ENCODE peak calls at places on chromosomes 13 and 19, in six cellular contexts. One of them, this sample, is unnamed.

GRCh38 chr13:78430166-78430791 is 173.1 kb downstream of the POU4F1 start:
- DNase-seq in colonic mucosa: no peak
- DNase-seq in T-helper 17 cell: no peak
- DNase-seq in T-helper 1 cell: no peak
- DNase-seq in brain microvascular endothelial cell: no peak
- DNase-seq in hypothalamus: no peak
- DNase-seq in this sample: no peak

GRCh38 chr19:35655600-35655999 is 7.5 kb downstream of the COX6B1 start:
- DNase-seq in colonic mucosa: no peak
- DNase-seq in T-helper 17 cell: no peak
- DNase-seq in T-helper 1 cell: no peak
- DNase-seq in brain microvascular endothelial cell: no peak
- DNase-seq in hypothalamus: no peak
- DNase-seq in this sample: no peak

GRCh38 chr13:83121904-83122303 is 760.4 kb downstream of the SLITRK1 start:
- DNase-seq in colonic mucosa: no peak
- DNase-seq in T-helper 17 cell: no peak
- DNase-seq in T-helper 1 cell: no peak
- DNase-seq in brain microvascular endothelial cell: no peak
- DNase-seq in hypothalamus: no peak
- DNase-seq in this sample: no peak

GRCh38 chr13:94765814-94766213 is 53.5 kb upstream of the SOX21 start:
- DNase-seq in colonic mucosa: no peak
- DNase-seq in T-helper 17 cell: no peak
- DNase-seq in T-helper 1 cell: no peak
- DNase-seq in brain microvascular endothelial cell: no peak
- DNase-seq in hypothalamus: no peak
- DNase-seq in this sample: no peak

GRCh38 chr13:50133277-50133953 is 118.2 kb downstream of the KCNRG start:
- DNase-seq in colonic mucosa: no peak
- DNase-seq in T-helper 17 cell: no peak
- DNase-seq in T-helper 1 cell: no peak
- DNase-seq in brain microvascular endothelial cell: no peak
- DNase-seq in hypothalamus: no peak
- DNase-seq in this sample: no peak

GRCh38 chr19:28960586-28960985 is 252.4 kb downstream of the UQCRFS1 start:
- DNase-seq in colonic mucosa: no peak
- DNase-seq in T-helper 17 cell: no peak
- DNase-seq in T-helper 1 cell: no peak
- DNase-seq in brain microvascular endothelial cell: no peak
- DNase-seq in hypothalamus: no peak
- DNase-seq in this sample: no peak

GRCh38 chr13:75271851-75272250 is 210.1 kb downstream of the TBC1D4 start:
- DNase-seq in colonic mucosa: no peak
- DNase-seq in T-helper 17 cell: no peak
- DNase-seq in T-helper 1 cell: no peak
- DNase-seq in brain microvascular endothelial cell: no peak
- DNase-seq in hypothalamus: no peak
- DNase-seq in this sample: no peak

GRCh38 chr13:99280166-99280565 is 22.0 kb upstream of the GPR18 start:
- DNase-seq in colonic mucosa: peak; percentile 51
- DNase-seq in T-helper 17 cell: no peak
- DNase-seq in T-helper 1 cell: no peak
- DNase-seq in brain microvascular endothelial cell: peak; percentile 42
- DNase-seq in hypothalamus: no peak
- DNase-seq in this sample: no peak

GRCh38 chr19:54431255-54431838 is 16.1 kb downstream of the TTYH1 start:
- DNase-seq in colonic mucosa: no peak
- DNase-seq in T-helper 17 cell: no peak
- DNase-seq in T-helper 1 cell: no peak
- DNase-seq in brain microvascular endothelial cell: peak; percentile 16
- DNase-seq in hypothalamus: peak; percentile 37
- DNase-seq in this sample: no peak

GRCh38 chr13:67554296-67554695 is 324.2 kb upstream of the PCDH9 start:
- DNase-seq in colonic mucosa: no peak
- DNase-seq in T-helper 17 cell: no peak
- DNase-seq in T-helper 1 cell: no peak
- DNase-seq in brain microvascular endothelial cell: no peak
- DNase-seq in hypothalamus: no peak
- DNase-seq in this sample: no peak

GRCh38 chr13:37047846-37048245 is 11.6 kb downstream of the SUPT20H start:
- DNase-seq in colonic mucosa: no peak
- DNase-seq in T-helper 17 cell: no peak
- DNase-seq in T-helper 1 cell: no peak
- DNase-seq in brain microvascular endothelial cell: no peak
- DNase-seq in hypothalamus: no peak
- DNase-seq in this sample: no peak

GRCh38 chr19:16368385-16369305 is 44.0 kb downstream of the KLF2 start:
- DNase-seq in colonic mucosa: no peak
- DNase-seq in T-helper 17 cell: peak; percentile 54
- DNase-seq in T-helper 1 cell: peak; percentile 74
- DNase-seq in brain microvascular endothelial cell: no peak
- DNase-seq in hypothalamus: no peak
- DNase-seq in this sample: peak; percentile 3

GRCh38 chr13:95300625-95301134 is 571 bp downstream of the ABCC4 start:
- DNase-seq in colonic mucosa: peak; percentile 61
- DNase-seq in T-helper 17 cell: peak; percentile 27
- DNase-seq in T-helper 1 cell: peak; percentile 21
- DNase-seq in brain microvascular endothelial cell: peak; percentile 20
- DNase-seq in hypothalamus: peak; percentile 32
- DNase-seq in this sample: peak; percentile 80

GRCh38 chr13:44679602-44680001 is 103.5 kb upstream of the TSC22D1 start:
- DNase-seq in colonic mucosa: no peak
- DNase-seq in T-helper 17 cell: no peak
- DNase-seq in T-helper 1 cell: no peak
- DNase-seq in brain microvascular endothelial cell: no peak
- DNase-seq in hypothalamus: no peak
- DNase-seq in this sample: no peak

GRCh38 chr13:28541966-28542365 is 47.0 kb upstream of the FLT1 start:
- DNase-seq in colonic mucosa: no peak
- DNase-seq in T-helper 17 cell: no peak
- DNase-seq in T-helper 1 cell: no peak
- DNase-seq in brain microvascular endothelial cell: no peak
- DNase-seq in hypothalamus: no peak
- DNase-seq in this sample: no peak

GRCh38 chr13:25217023-25217909 is 45.2 kb upstream of the AMER2 start:
- DNase-seq in colonic mucosa: no peak
- DNase-seq in T-helper 17 cell: no peak
- DNase-seq in T-helper 1 cell: no peak
- DNase-seq in brain microvascular endothelial cell: peak; percentile 38
- DNase-seq in hypothalamus: no peak
- DNase-seq in this sample: no peak

GRCh38 chr13:98480915-98481510 is 95.9 kb downstream of the STK24 start:
- DNase-seq in colonic mucosa: no peak
- DNase-seq in T-helper 17 cell: no peak
- DNase-seq in T-helper 1 cell: no peak
- DNase-seq in brain microvascular endothelial cell: peak; percentile 54
- DNase-seq in hypothalamus: no peak
- DNase-seq in this sample: no peak

GRCh38 chr19:31349160-31349881 is at the start of gene TSHZ3:
- DNase-seq in colonic mucosa: peak; percentile 67
- DNase-seq in T-helper 17 cell: peak; percentile 28
- DNase-seq in T-helper 1 cell: no peak
- DNase-seq in brain microvascular endothelial cell: peak; percentile 59
- DNase-seq in hypothalamus: peak; percentile 44
- DNase-seq in this sample: peak; percentile 80

GRCh38 chr13:113592571-113592970 is 8.0 kb downstream of the TFDP1 start:
- DNase-seq in colonic mucosa: peak; percentile 7
- DNase-seq in T-helper 17 cell: no peak
- DNase-seq in T-helper 1 cell: no peak
- DNase-seq in brain microvascular endothelial cell: no peak
- DNase-seq in hypothalamus: no peak
- DNase-seq in this sample: no peak

GRCh38 chr19:47253467-47253881 is 2.9 kb upstream of the CCDC9 start:
- DNase-seq in colonic mucosa: no peak
- DNase-seq in T-helper 17 cell: no peak
- DNase-seq in T-helper 1 cell: no peak
- DNase-seq in brain microvascular endothelial cell: peak; percentile 85
- DNase-seq in hypothalamus: no peak
- DNase-seq in this sample: peak; percentile 27

GRCh38 chr19:29277107-29277506 is 64.2 kb upstream of the UQCRFS1 start:
- DNase-seq in colonic mucosa: no peak
- DNase-seq in T-helper 17 cell: peak; percentile 16
- DNase-seq in T-helper 1 cell: peak; percentile 29
- DNase-seq in brain microvascular endothelial cell: no peak
- DNase-seq in hypothalamus: no peak
- DNase-seq in this sample: no peak

GRCh38 chr19:42386974-42387707 is 3.0 kb downstream of the CNFN start:
- DNase-seq in colonic mucosa: peak; percentile 87
- DNase-seq in T-helper 17 cell: peak; percentile 55
- DNase-seq in T-helper 1 cell: peak; percentile 47
- DNase-seq in brain microvascular endothelial cell: peak; percentile 26
- DNase-seq in hypothalamus: no peak
- DNase-seq in this sample: peak; percentile 82

GRCh38 chr13:65855276-65855675 is 1374.9 kb downstream of the PCDH9 start:
- DNase-seq in colonic mucosa: no peak
- DNase-seq in T-helper 17 cell: no peak
- DNase-seq in T-helper 1 cell: no peak
- DNase-seq in brain microvascular endothelial cell: no peak
- DNase-seq in hypothalamus: no peak
- DNase-seq in this sample: no peak

GRCh38 chr13:113086031-113086750 is 19.4 kb upstream of the F7 start:
- DNase-seq in colonic mucosa: no peak
- DNase-seq in T-helper 17 cell: no peak
- DNase-seq in T-helper 1 cell: no peak
- DNase-seq in brain microvascular endothelial cell: no peak
- DNase-seq in hypothalamus: no peak
- DNase-seq in this sample: no peak

GRCh38 chr19:42433503-42434260 is 6.5 kb upstream of the LIPE start:
- DNase-seq in colonic mucosa: peak; percentile 97
- DNase-seq in T-helper 17 cell: peak; percentile 43
- DNase-seq in T-helper 1 cell: peak; percentile 52
- DNase-seq in brain microvascular endothelial cell: peak; percentile 40
- DNase-seq in hypothalamus: no peak
- DNase-seq in this sample: peak; percentile 85

GRCh38 chr19:28556371-28556770 is 656.6 kb downstream of the UQCRFS1 start:
- DNase-seq in colonic mucosa: no peak
- DNase-seq in T-helper 17 cell: no peak
- DNase-seq in T-helper 1 cell: no peak
- DNase-seq in brain microvascular endothelial cell: no peak
- DNase-seq in hypothalamus: no peak
- DNase-seq in this sample: no peak

GRCh38 chr19:13881692-13882418 is 4.9 kb downstream of the NANOS3 start:
- DNase-seq in colonic mucosa: peak; percentile 60
- DNase-seq in T-helper 17 cell: no peak
- DNase-seq in T-helper 1 cell: no peak
- DNase-seq in brain microvascular endothelial cell: no peak
- DNase-seq in hypothalamus: no peak
- DNase-seq in this sample: no peak

GRCh38 chr19:50695251-50696064 is 24.1 kb downstream of the SHANK1 start:
- DNase-seq in colonic mucosa: no peak
- DNase-seq in T-helper 17 cell: no peak
- DNase-seq in T-helper 1 cell: no peak
- DNase-seq in brain microvascular endothelial cell: no peak
- DNase-seq in hypothalamus: no peak
- DNase-seq in this sample: peak; percentile 66

GRCh38 chr13:43878897-43879322 is 630 bp downstream of the CCDC122 start:
- DNase-seq in colonic mucosa: peak; percentile 70
- DNase-seq in T-helper 17 cell: no peak
- DNase-seq in T-helper 1 cell: no peak
- DNase-seq in brain microvascular endothelial cell: peak; percentile 77
- DNase-seq in hypothalamus: peak; percentile 59
- DNase-seq in this sample: peak; percentile 77

GRCh38 chr13:93227906-93228801 is 1.5 kb downstream of the GPC6 start:
- DNase-seq in colonic mucosa: peak; percentile 34
- DNase-seq in T-helper 17 cell: no peak
- DNase-seq in T-helper 1 cell: no peak
- DNase-seq in brain microvascular endothelial cell: peak; percentile 81
- DNase-seq in hypothalamus: no peak
- DNase-seq in this sample: peak; percentile 90

GRCh38 chr13:95677564-95678386 is 836 bp downstream of the DNAJC3 start:
- DNase-seq in colonic mucosa: peak; percentile 57
- DNase-seq in T-helper 17 cell: no peak
- DNase-seq in T-helper 1 cell: no peak
- DNase-seq in brain microvascular endothelial cell: no peak
- DNase-seq in hypothalamus: no peak
- DNase-seq in this sample: peak; percentile 25

GRCh38 chr19:18120127-18120526 is 22.5 kb downstream of the MAST3 start:
- DNase-seq in colonic mucosa: no peak
- DNase-seq in T-helper 17 cell: no peak
- DNase-seq in T-helper 1 cell: no peak
- DNase-seq in brain microvascular endothelial cell: no peak
- DNase-seq in hypothalamus: no peak
- DNase-seq in this sample: no peak

GRCh38 chr13:60261432-60262351 is 98.0 kb upstream of the DIAPH3 start:
- DNase-seq in colonic mucosa: peak; percentile 21
- DNase-seq in T-helper 17 cell: no peak
- DNase-seq in T-helper 1 cell: no peak
- DNase-seq in brain microvascular endothelial cell: no peak
- DNase-seq in hypothalamus: no peak
- DNase-seq in this sample: no peak

GRCh38 chr13:29520671-29521070 is 74.8 kb downstream of the SLC7A1 start:
- DNase-seq in colonic mucosa: no peak
- DNase-seq in T-helper 17 cell: no peak
- DNase-seq in T-helper 1 cell: no peak
- DNase-seq in brain microvascular endothelial cell: peak; percentile 84
- DNase-seq in hypothalamus: no peak
- DNase-seq in this sample: no peak

GRCh38 chr19:16164222-16164890 is 9.0 kb downstream of the CIB3 start:
- DNase-seq in colonic mucosa: no peak
- DNase-seq in T-helper 17 cell: no peak
- DNase-seq in T-helper 1 cell: no peak
- DNase-seq in brain microvascular endothelial cell: no peak
- DNase-seq in hypothalamus: no peak
- DNase-seq in this sample: no peak

GRCh38 chr19:48321372-48321621 is 4.1 kb upstream of the EMP3 start:
- DNase-seq in colonic mucosa: peak; percentile 100
- DNase-seq in T-helper 17 cell: peak; percentile 94
- DNase-seq in T-helper 1 cell: peak; percentile 98
- DNase-seq in brain microvascular endothelial cell: peak; percentile 92
- DNase-seq in hypothalamus: peak; percentile 90
- DNase-seq in this sample: peak; percentile 98

GRCh38 chr13:42745655-42746054 is 35.7 kb upstream of the FAM216B start:
- DNase-seq in colonic mucosa: no peak
- DNase-seq in T-helper 17 cell: no peak
- DNase-seq in T-helper 1 cell: no peak
- DNase-seq in brain microvascular endothelial cell: no peak
- DNase-seq in hypothalamus: no peak
- DNase-seq in this sample: no peak

GRCh38 chr13:114310961-114311360 is 3.3 kb upstream of the CHAMP1 start:
- DNase-seq in colonic mucosa: no peak
- DNase-seq in T-helper 17 cell: no peak
- DNase-seq in T-helper 1 cell: no peak
- DNase-seq in brain microvascular endothelial cell: peak; percentile 21
- DNase-seq in hypothalamus: no peak
- DNase-seq in this sample: no peak

GRCh38 chr19:9958451-9958850 is 22.1 kb upstream of the OLFM2 start:
- DNase-seq in colonic mucosa: no peak
- DNase-seq in T-helper 17 cell: no peak
- DNase-seq in T-helper 1 cell: no peak
- DNase-seq in brain microvascular endothelial cell: peak; percentile 82
- DNase-seq in hypothalamus: no peak
- DNase-seq in this sample: no peak